ENCODE peak calls at places on chromosomes 4 and X, in five cellular contexts. M, J, F, N and L are unnamed samples.

GRCh38 chr4:8639021-8639420 is 46.5 kb downstream of the CPZ start:
- DNase-seq in M (no peak), J (no peak), F (no peak), N (no peak), L (no peak)

GRCh38 chr4:158169516-158169915 is 3.3 kb downstream of the GASK1B start:
- DNase-seq in M (no peak), J (no peak), F (no peak), N (no peak), L (no peak)

GRCh38 chrX:16491461-16491860 is 158.5 kb upstream of the S100G start:
- DNase-seq in M (no peak), J (no peak), F (no peak), N (no peak), L (no peak)

GRCh38 chr4:39046243-39046642 is 14.0 kb upstream of the TMEM156 start:
- DNase-seq in M (no peak), J (no peak), F (no peak), N (no peak), L (no peak)

GRCh38 chr4:156346959-156347385 is 393.3 kb upstream of the CTSO start:
- DNase-seq in M (peak), J (no peak), F (no peak), N (no peak), L (peak)

GRCh38 chrX:1465261-1466231 is 12.8 kb upstream of the ASMTL start:
- DNase-seq in M (no peak), J (no peak), F (no peak), N (peak), L (peak)

GRCh38 chrX:103518571-103518970 is 718 bp downstream of the RAB40A start:
- DNase-seq in M (no peak), J (no peak), F (no peak), N (no peak), L (no peak)

GRCh38 chr4:22246816-22247215 is 269.1 kb downstream of the ADGRA3 start:
- DNase-seq in M (no peak), J (no peak), F (no peak), N (no peak), L (no peak)

GRCh38 chr4:23202712-23203247 is 510.0 kb downstream of the GBA3 start:
- DNase-seq in M (no peak), J (no peak), F (no peak), N (no peak), L (no peak)

GRCh38 chr4:8917321-8917811 is 45.7 kb upstream of the HMX1 start:
- DNase-seq in M (no peak), J (no peak), F (no peak), N (no peak), L (no peak)

GRCh38 chrX:264634-265455 is 16.3 kb upstream of the PLCXD1 start:
- DNase-seq in M (no peak), J (no peak), F (no peak), N (no peak), L (peak)

GRCh38 chr4:147863808-147864472 is 132.1 kb downstream of the ARHGAP10 start:
- DNase-seq in M (no peak), J (no peak), F (peak), N (peak), L (peak)

DNA sequence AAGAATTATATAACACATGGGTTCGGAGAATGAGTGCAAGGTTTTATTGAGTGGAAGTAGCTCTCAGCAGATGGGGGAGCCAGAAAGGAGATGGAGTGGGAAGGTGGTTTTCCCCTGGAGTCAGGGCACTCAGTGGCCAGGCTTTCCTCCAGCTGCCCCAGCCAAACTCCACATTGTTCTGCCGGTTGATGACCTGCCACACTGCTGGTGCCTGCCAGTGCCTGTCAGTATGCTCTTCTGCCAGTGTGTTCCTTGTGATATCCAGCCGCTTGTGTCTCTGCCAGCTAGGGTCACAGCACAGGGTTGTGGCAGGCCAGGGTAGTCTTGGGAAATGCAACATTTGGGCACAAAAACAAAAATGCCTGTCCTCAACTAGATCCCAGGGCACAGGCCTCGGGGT is 604.8 kb upstream of the TECRL start:
- DNase-seq in M (no peak), J (no peak), F (no peak), N (no peak), L (no peak)
- H3K27ac ChIP-seq in M (no peak), J (no peak), F (no peak), N (no peak), L (no peak)

GRCh38 chrX:43702660-43703059 is 46.6 kb downstream of the MAOA start:
- DNase-seq in M (no peak), J (no peak), F (no peak), N (no peak), L (no peak)
- H3K27ac ChIP-seq in M (no peak), J (no peak), F (no peak), N (peak), L (no peak)

GRCh38 chrX:119692241-119693031 is 532 bp downstream of the SEPTIN6 start:
- DNase-seq in M (peak), J (no peak), F (peak), N (no peak), L (peak)
- H3K27ac ChIP-seq in M (peak), J (no peak), F (no peak), N (peak), L (peak)

GRCh38 chrX:10041383-10041782 is 74.2 kb downstream of the CLDN34 start:
- DNase-seq in M (peak), J (no peak), F (no peak), N (no peak), L (no peak)
- H3K27ac ChIP-seq in M (no peak), J (no peak), F (no peak), N (no peak), L (no peak)

DNA sequence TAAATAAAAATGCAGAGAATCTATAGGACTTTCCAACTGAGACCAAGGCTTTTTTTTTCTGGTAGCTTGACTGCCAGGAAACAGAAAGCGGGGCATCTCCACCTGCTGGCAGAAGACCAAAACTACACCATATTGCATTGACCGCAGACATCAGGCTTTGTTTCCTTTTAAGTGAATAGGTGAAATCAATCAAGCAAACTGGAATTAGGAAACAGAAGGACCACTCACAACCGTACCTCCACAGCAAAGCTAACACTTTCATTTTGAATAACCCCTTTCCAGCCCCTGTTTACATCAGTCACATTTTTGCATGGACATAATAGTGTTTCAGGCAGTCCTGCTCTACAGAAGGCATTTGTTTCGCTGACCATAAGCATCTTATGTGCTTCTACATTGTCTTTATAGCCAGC is 218.2 kb downstream of the IDS start:
- DNase-seq in M (peak), J (peak), F (no peak), N (no peak), L (peak)
- H3K27ac ChIP-seq in M (no peak), J (no peak), F (no peak), N (no peak), L (no peak)